ENCODE peak calls at places on chromosome 13, in four cellular contexts. One of them, this sample, is unnamed.

GRCh38 chr13:44853641-44854040 is 135.6 kb downstream of the NUFIP1 start:
- DNase-seq in AG10803: peak; percentile 43
- DNase-seq in H1: no peak
- DNase-seq in fibroblast of pulmonary artery: no peak
- DNase-seq in this sample: no peak

GRCh38 chr13:99894835-99895427 is 76.6 kb downstream of the ZIC5 start:
- DNase-seq in H1: no peak
- DNase-seq in AG10803: no peak
- DNase-seq in fibroblast of pulmonary artery: peak; percentile 1
- DNase-seq in this sample: peak; percentile 22

GRCh38 chr13:41496420-41497234 is 39.3 kb downstream of the RGCC start:
- DNase-seq in AG10803: peak; percentile 74
- DNase-seq in fibroblast of pulmonary artery: peak; percentile 11
- DNase-seq in H1: no peak
- DNase-seq in this sample: peak; percentile 45

GRCh38 chr13:23673354-23673753 is 103.1 kb downstream of the TNFRSF19 start:
- DNase-seq in fibroblast of pulmonary artery: peak; percentile 84
- DNase-seq in H1: no peak
- DNase-seq in AG10803: peak; percentile 94
- DNase-seq in this sample: peak; percentile 97

GRCh38 chr13:20125129-20125782 is 35.6 kb downstream of the GJA3 start:
- DNase-seq in AG10803: peak; percentile 59
- DNase-seq in H1: no peak
- DNase-seq in fibroblast of pulmonary artery: peak; percentile 67
- DNase-seq in this sample: peak; percentile 65

GRCh38 chr13:99975626-99976025 is 4.1 kb upstream of the ZIC5 start:
- DNase-seq in H1: no peak
- DNase-seq in fibroblast of pulmonary artery: no peak
- DNase-seq in AG10803: no peak
- DNase-seq in this sample: no peak

GRCh38 chr13:36341718-36342117 is 4.5 kb downstream of the SPART start:
- DNase-seq in H1: no peak
- DNase-seq in AG10803: peak; percentile 53
- DNase-seq in fibroblast of pulmonary artery: peak; percentile 56
- DNase-seq in this sample: no peak

GRCh38 chr13:42486711-42487198 is 87.2 kb upstream of the TNFSF11 start:
- DNase-seq in H1: no peak
- DNase-seq in fibroblast of pulmonary artery: peak; percentile 81
- DNase-seq in AG10803: peak; percentile 21
- DNase-seq in this sample: peak; percentile 94

GRCh38 chr13:65597839-65598818 is 1632.0 kb downstream of the PCDH9 start:
- DNase-seq in H1: no peak
- DNase-seq in AG10803: peak; percentile 90
- DNase-seq in fibroblast of pulmonary artery: peak; percentile 81
- DNase-seq in this sample: peak; percentile 68

GRCh38 chr13:41053384-41053826 is 7.9 kb upstream of the WBP4 start:
- DNase-seq in fibroblast of pulmonary artery: peak; percentile 77
- DNase-seq in H1: no peak
- DNase-seq in AG10803: peak; percentile 85
- DNase-seq in this sample: no peak

GRCh38 chr13:48656621-48657020 is 2.9 kb downstream of the CYSLTR2 start:
- DNase-seq in H1: no peak
- DNase-seq in AG10803: no peak
- DNase-seq in fibroblast of pulmonary artery: peak; percentile 58
- DNase-seq in this sample: no peak

GRCh38 chr13:30429721-30430694 is 7.7 kb downstream of the UBE2L5 start:
- DNase-seq in H1: no peak
- DNase-seq in AG10803: peak; percentile 85
- DNase-seq in fibroblast of pulmonary artery: peak; percentile 85
- DNase-seq in this sample: peak; percentile 92

DNA sequence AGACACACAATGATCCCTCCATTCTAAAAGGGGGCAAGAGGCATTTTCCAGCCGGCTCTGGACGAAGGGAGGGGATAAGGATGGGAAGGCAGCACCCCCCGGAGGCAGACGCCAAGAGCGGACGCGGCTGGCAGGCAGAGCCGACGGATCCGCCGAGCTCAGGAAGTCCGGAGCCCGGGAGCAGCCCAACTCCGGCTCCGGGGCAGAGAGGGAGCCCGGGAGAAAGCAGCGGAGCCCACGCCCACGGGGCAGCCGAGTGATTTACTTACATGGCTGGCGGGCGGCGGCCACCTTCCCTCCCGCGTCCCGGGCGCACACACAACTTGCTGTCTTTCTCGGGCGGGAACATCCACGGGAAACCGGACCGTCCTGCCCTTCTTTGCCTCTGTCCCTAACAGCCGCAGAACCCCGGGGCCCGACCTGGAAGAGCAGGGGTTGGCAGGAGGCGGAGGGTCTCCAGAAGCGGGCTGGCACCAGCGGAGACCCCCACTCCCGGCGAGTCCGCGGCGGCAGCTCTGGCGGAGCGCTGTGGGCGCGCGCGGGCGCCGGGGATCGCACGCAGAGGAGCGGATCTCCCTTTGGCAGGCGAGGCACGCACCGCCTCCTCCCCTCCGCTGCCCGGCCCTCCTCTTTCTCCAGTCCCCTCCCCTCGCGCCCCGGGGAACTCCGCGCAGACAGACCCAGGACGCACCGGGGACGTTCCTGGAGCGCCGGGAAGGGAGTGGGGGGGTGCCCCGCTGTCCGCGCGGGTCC is at the start of gene LHFPL6:
- DNase-seq in AG10803: peak; percentile 77
- DNase-seq in H1: peak; percentile 46
- DNase-seq in fibroblast of pulmonary artery: peak; percentile 81
- DNase-seq in this sample: peak; percentile 83
- TF ChIP-seq CTCF in AG10803: peak; percentile 42
- TF ChIP-seq CTCF in H1: peak; percentile 58
- TF ChIP-seq CTCF in fibroblast of pulmonary artery: peak; percentile 34
- TF ChIP-seq CTCF in this sample: peak; percentile 62

GRCh38 chr13:114049026-114049425 is 75.2 kb upstream of the C13orf46 start:
- DNase-seq in AG10803: no peak
- DNase-seq in fibroblast of pulmonary artery: no peak
- DNase-seq in H1: no peak
- DNase-seq in this sample: no peak

GRCh38 chr13:114047358-114047881 is 73.5 kb upstream of the C13orf46 start:
- DNase-seq in AG10803: no peak
- DNase-seq in fibroblast of pulmonary artery: no peak
- DNase-seq in H1: no peak
- DNase-seq in this sample: peak; percentile 20

GRCh38 chr13:114049626-114050101 is 75.8 kb upstream of the C13orf46 start:
- DNase-seq in fibroblast of pulmonary artery: no peak
- DNase-seq in H1: no peak
- DNase-seq in AG10803: no peak
- DNase-seq in this sample: no peak

GRCh38 chr13:114046447-114046846 is 72.6 kb upstream of the C13orf46 start:
- DNase-seq in fibroblast of pulmonary artery: no peak
- DNase-seq in AG10803: no peak
- DNase-seq in H1: no peak
- DNase-seq in this sample: no peak

GRCh38 chr13:114048463-114048862 is 74.6 kb upstream of the C13orf46 start:
- DNase-seq in fibroblast of pulmonary artery: no peak
- DNase-seq in H1: no peak
- DNase-seq in AG10803: no peak
- DNase-seq in this sample: no peak
- H3K4me3 ChIP-seq in fibroblast of pulmonary artery: no peak overlapping the region
- H3K4me3 ChIP-seq in H1: no peak overlapping the region
- H3K4me3 ChIP-seq in AG10803: no peak overlapping the region
- H3K4me3 ChIP-seq in this sample: no peak overlapping the region

GRCh38 chr13:47216176-47216822 is 319.4 kb upstream of the HTR2A start:
- DNase-seq in AG10803: peak; percentile 55
- DNase-seq in H1: no peak
- DNase-seq in fibroblast of pulmonary artery: no peak
- DNase-seq in this sample: no peak

GRCh38 chr13:47213057-47213456 is 316.2 kb upstream of the HTR2A start:
- DNase-seq in fibroblast of pulmonary artery: no peak
- DNase-seq in H1: no peak
- DNase-seq in AG10803: no peak
- DNase-seq in this sample: no peak

GRCh38 chr13:47215741-47216140 is 318.9 kb upstream of the HTR2A start:
- DNase-seq in H1: peak; percentile 19
- DNase-seq in AG10803: peak; percentile 88
- DNase-seq in fibroblast of pulmonary artery: peak; percentile 89
- DNase-seq in this sample: peak; percentile 94

DNA sequence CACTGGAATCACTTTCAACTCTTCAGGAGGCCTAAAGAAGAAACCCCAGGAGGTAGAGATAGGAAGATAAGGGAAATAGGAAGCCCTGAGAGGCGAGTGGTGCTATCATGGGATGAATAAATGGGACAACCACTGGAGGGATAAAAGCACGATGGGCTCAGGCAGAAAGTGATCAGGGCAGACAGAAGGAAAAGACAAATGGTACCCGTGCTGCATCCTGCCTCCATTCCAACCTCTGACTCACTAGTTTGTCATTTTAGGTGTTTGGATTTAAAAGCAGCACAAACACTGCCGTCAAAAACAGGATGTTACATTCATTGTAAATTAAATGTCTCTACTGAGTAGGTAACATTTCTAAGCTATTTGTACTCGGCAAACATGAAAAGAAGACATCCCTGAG is 314.3 kb upstream of the HTR2A start:
- DNase-seq in H1: peak; percentile 33
- DNase-seq in fibroblast of pulmonary artery: peak; percentile 26
- DNase-seq in AG10803: no peak
- DNase-seq in this sample: peak; percentile 24
- TF ChIP-seq CTCF in H1: no peak
- TF ChIP-seq CTCF in fibroblast of pulmonary artery: no peak
- TF ChIP-seq CTCF in AG10803: no peak
- TF ChIP-seq CTCF in this sample: no peak

DNA sequence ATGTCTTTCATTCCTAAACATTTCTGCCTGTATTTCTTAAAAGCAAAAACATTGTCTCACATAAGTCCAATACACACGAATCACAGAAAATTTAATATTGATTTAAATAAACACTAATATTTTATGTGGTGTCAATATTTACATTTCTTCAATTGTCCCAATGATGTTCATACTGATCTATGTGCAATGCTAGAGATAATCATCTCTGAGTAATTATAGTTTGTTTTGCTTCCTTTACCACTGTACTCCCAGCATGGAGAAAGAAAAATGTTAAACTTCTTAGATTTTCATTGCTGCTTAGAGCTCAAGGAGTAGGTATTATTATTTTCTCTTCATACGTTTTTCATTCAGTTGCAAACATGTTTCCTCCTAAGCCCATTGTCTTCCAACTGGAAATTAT is 434.2 kb upstream of the PRR20A start:
- DNase-seq in H1: no peak
- DNase-seq in AG10803: no peak
- DNase-seq in fibroblast of pulmonary artery: no peak
- DNase-seq in this sample: no peak
- H3K4me3 ChIP-seq in H1: no peak overlapping the region
- H3K4me3 ChIP-seq in AG10803: no peak overlapping the region
- H3K4me3 ChIP-seq in fibroblast of pulmonary artery: no peak overlapping the region
- H3K4me3 ChIP-seq in this sample: no peak overlapping the region

This sample was measured in astrocyte of the spinal cord.